ENCODE peak calls at places on chromosomes 12 and 14, in six cellular contexts. One of them, this sample, is unnamed.

GRCh38 chr12:91846466-91847055 is 299.1 kb downstream of the BTG1 start:
- DNase-seq in ELR: no peak
- DNase-seq in DMS 273 treated with DMSO at 0.1 percent for 48 hours: no peak
- DNase-seq in iPS-NIHi11: no peak
- DNase-seq in stimulated activated CD8-positive, alpha-beta memory T cell treated with anti-CD3 and anti-CD28 coated beads, Interleukin-12 subunit alpha, Interleukin-12 subunit beta, amount 100 ng/mL, for 1 hour: no peak
- DNase-seq in tibial artery: no peak
- DNase-seq in this sample: no peak

GRCh38 chr12:67358686-67359374 is 89.7 kb downstream of the CAND1 start:
- DNase-seq in ELR: peak
- DNase-seq in DMS 273 treated with DMSO at 0.1 percent for 48 hours: no peak
- DNase-seq in iPS-NIHi11: no peak
- DNase-seq in stimulated activated CD8-positive, alpha-beta memory T cell treated with anti-CD3 and anti-CD28 coated beads, Interleukin-12 subunit alpha, Interleukin-12 subunit beta, amount 100 ng/mL, for 1 hour: no peak
- DNase-seq in tibial artery: no peak
- DNase-seq in this sample: peak

GRCh38 chr12:119440961-119441360 is 106.4 kb downstream of the CCDC60 start:
- DNase-seq in ELR: no peak
- DNase-seq in DMS 273 treated with DMSO at 0.1 percent for 48 hours: no peak
- DNase-seq in iPS-NIHi11: no peak
- DNase-seq in stimulated activated CD8-positive, alpha-beta memory T cell treated with anti-CD3 and anti-CD28 coated beads, Interleukin-12 subunit alpha, Interleukin-12 subunit beta, amount 100 ng/mL, for 1 hour: no peak
- DNase-seq in tibial artery: no peak
- DNase-seq in this sample: no peak

GRCh38 chr12:58387199-58387598 is 445.8 kb downstream of the ATP23 start:
- DNase-seq in ELR: peak
- DNase-seq in DMS 273 treated with DMSO at 0.1 percent for 48 hours: no peak
- DNase-seq in iPS-NIHi11: no peak
- DNase-seq in stimulated activated CD8-positive, alpha-beta memory T cell treated with anti-CD3 and anti-CD28 coated beads, Interleukin-12 subunit alpha, Interleukin-12 subunit beta, amount 100 ng/mL, for 1 hour: no peak
- DNase-seq in tibial artery: no peak
- DNase-seq in this sample: no peak

GRCh38 chr12:1720494-1720893 is 29.6 kb downstream of the ADIPOR2 start:
- DNase-seq in ELR: no peak
- DNase-seq in DMS 273 treated with DMSO at 0.1 percent for 48 hours: no peak
- DNase-seq in iPS-NIHi11: no peak
- DNase-seq in stimulated activated CD8-positive, alpha-beta memory T cell treated with anti-CD3 and anti-CD28 coated beads, Interleukin-12 subunit alpha, Interleukin-12 subunit beta, amount 100 ng/mL, for 1 hour: no peak
- DNase-seq in tibial artery: no peak
- DNase-seq in this sample: no peak

GRCh38 chr12:115871714-115872113 is 405.8 kb downstream of the MED13L start:
- DNase-seq in ELR: peak
- DNase-seq in DMS 273 treated with DMSO at 0.1 percent for 48 hours: peak
- DNase-seq in iPS-NIHi11: peak
- DNase-seq in stimulated activated CD8-positive, alpha-beta memory T cell treated with anti-CD3 and anti-CD28 coated beads, Interleukin-12 subunit alpha, Interleukin-12 subunit beta, amount 100 ng/mL, for 1 hour: no peak
- DNase-seq in tibial artery: no peak
- DNase-seq in this sample: peak

GRCh38 chr14:73757876-73758391 is 43.8 kb upstream of the PNMA1 start:
- DNase-seq in ELR: no peak
- DNase-seq in DMS 273 treated with DMSO at 0.1 percent for 48 hours: no peak
- DNase-seq in iPS-NIHi11: no peak
- DNase-seq in stimulated activated CD8-positive, alpha-beta memory T cell treated with anti-CD3 and anti-CD28 coated beads, Interleukin-12 subunit alpha, Interleukin-12 subunit beta, amount 100 ng/mL, for 1 hour: no peak
- DNase-seq in tibial artery: no peak
- DNase-seq in this sample: no peak

GRCh38 chr12:116002890-116003536 is 274.5 kb downstream of the MED13L start:
- DNase-seq in ELR: no peak
- DNase-seq in DMS 273 treated with DMSO at 0.1 percent for 48 hours: no peak
- DNase-seq in iPS-NIHi11: no peak
- DNase-seq in stimulated activated CD8-positive, alpha-beta memory T cell treated with anti-CD3 and anti-CD28 coated beads, Interleukin-12 subunit alpha, Interleukin-12 subunit beta, amount 100 ng/mL, for 1 hour: no peak
- DNase-seq in tibial artery: peak
- DNase-seq in this sample: no peak

GRCh38 chr14:63510538-63510937 is 32.6 kb downstream of the PPP2R5E start:
- DNase-seq in ELR: no peak
- DNase-seq in DMS 273 treated with DMSO at 0.1 percent for 48 hours: no peak
- DNase-seq in iPS-NIHi11: no peak
- DNase-seq in stimulated activated CD8-positive, alpha-beta memory T cell treated with anti-CD3 and anti-CD28 coated beads, Interleukin-12 subunit alpha, Interleukin-12 subunit beta, amount 100 ng/mL, for 1 hour: no peak
- DNase-seq in tibial artery: no peak
- DNase-seq in this sample: peak

GRCh38 chr12:6370994-6371754 is 4.2 kb downstream of the SCNN1A start:
- DNase-seq in ELR: peak
- DNase-seq in DMS 273 treated with DMSO at 0.1 percent for 48 hours: no peak
- DNase-seq in iPS-NIHi11: peak
- DNase-seq in stimulated activated CD8-positive, alpha-beta memory T cell treated with anti-CD3 and anti-CD28 coated beads, Interleukin-12 subunit alpha, Interleukin-12 subunit beta, amount 100 ng/mL, for 1 hour: no peak
- DNase-seq in tibial artery: no peak
- DNase-seq in this sample: no peak

GRCh38 chr12:93785262-93786010 is 108.3 kb downstream of the CRADD start:
- DNase-seq in ELR: peak
- DNase-seq in DMS 273 treated with DMSO at 0.1 percent for 48 hours: no peak
- DNase-seq in iPS-NIHi11: peak
- DNase-seq in stimulated activated CD8-positive, alpha-beta memory T cell treated with anti-CD3 and anti-CD28 coated beads, Interleukin-12 subunit alpha, Interleukin-12 subunit beta, amount 100 ng/mL, for 1 hour: no peak
- DNase-seq in tibial artery: peak
- DNase-seq in this sample: peak

GRCh38 chr12:113786107-113786506 is 180.0 kb downstream of the RBM19 start:
- DNase-seq in ELR: no peak
- DNase-seq in DMS 273 treated with DMSO at 0.1 percent for 48 hours: no peak
- DNase-seq in iPS-NIHi11: no peak
- DNase-seq in stimulated activated CD8-positive, alpha-beta memory T cell treated with anti-CD3 and anti-CD28 coated beads, Interleukin-12 subunit alpha, Interleukin-12 subunit beta, amount 100 ng/mL, for 1 hour: no peak
- DNase-seq in tibial artery: no peak
- DNase-seq in this sample: no peak

GRCh38 chr14:44700694-44701093 is 193.6 kb upstream of the FSCB start:
- DNase-seq in ELR: no peak
- DNase-seq in DMS 273 treated with DMSO at 0.1 percent for 48 hours: no peak
- DNase-seq in iPS-NIHi11: no peak
- DNase-seq in stimulated activated CD8-positive, alpha-beta memory T cell treated with anti-CD3 and anti-CD28 coated beads, Interleukin-12 subunit alpha, Interleukin-12 subunit beta, amount 100 ng/mL, for 1 hour: no peak
- DNase-seq in tibial artery: no peak
- DNase-seq in this sample: no peak

GRCh38 chr12:38775457-38775856 is 129.9 kb downstream of the CPNE8 start:
- DNase-seq in ELR: no peak
- DNase-seq in DMS 273 treated with DMSO at 0.1 percent for 48 hours: no peak
- DNase-seq in iPS-NIHi11: no peak
- DNase-seq in stimulated activated CD8-positive, alpha-beta memory T cell treated with anti-CD3 and anti-CD28 coated beads, Interleukin-12 subunit alpha, Interleukin-12 subunit beta, amount 100 ng/mL, for 1 hour: no peak
- DNase-seq in tibial artery: no peak
- DNase-seq in this sample: no peak

GRCh38 chr12:53220857-53221202 is 11.2 kb downstream of the RARG start:
- DNase-seq in ELR: peak
- DNase-seq in DMS 273 treated with DMSO at 0.1 percent for 48 hours: peak
- DNase-seq in iPS-NIHi11: peak
- DNase-seq in stimulated activated CD8-positive, alpha-beta memory T cell treated with anti-CD3 and anti-CD28 coated beads, Interleukin-12 subunit alpha, Interleukin-12 subunit beta, amount 100 ng/mL, for 1 hour: peak
- DNase-seq in tibial artery: peak
- DNase-seq in this sample: peak

GRCh38 chr14:71166434-71166833 is 259.2 kb downstream of the PCNX1 start:
- DNase-seq in ELR: peak
- DNase-seq in DMS 273 treated with DMSO at 0.1 percent for 48 hours: peak
- DNase-seq in iPS-NIHi11: peak
- DNase-seq in stimulated activated CD8-positive, alpha-beta memory T cell treated with anti-CD3 and anti-CD28 coated beads, Interleukin-12 subunit alpha, Interleukin-12 subunit beta, amount 100 ng/mL, for 1 hour: no peak
- DNase-seq in tibial artery: no peak
- DNase-seq in this sample: peak

GRCh38 chr14:54322241-54322640 is 74.6 kb upstream of the CDKN3 start:
- DNase-seq in ELR: no peak
- DNase-seq in DMS 273 treated with DMSO at 0.1 percent for 48 hours: no peak
- DNase-seq in iPS-NIHi11: no peak
- DNase-seq in stimulated activated CD8-positive, alpha-beta memory T cell treated with anti-CD3 and anti-CD28 coated beads, Interleukin-12 subunit alpha, Interleukin-12 subunit beta, amount 100 ng/mL, for 1 hour: no peak
- DNase-seq in tibial artery: no peak
- DNase-seq in this sample: no peak

GRCh38 chr12:47098099-47098498 is 18.3 kb upstream of the AMIGO2 start:
- DNase-seq in ELR: no peak
- DNase-seq in DMS 273 treated with DMSO at 0.1 percent for 48 hours: no peak
- DNase-seq in iPS-NIHi11: no peak
- DNase-seq in stimulated activated CD8-positive, alpha-beta memory T cell treated with anti-CD3 and anti-CD28 coated beads, Interleukin-12 subunit alpha, Interleukin-12 subunit beta, amount 100 ng/mL, for 1 hour: no peak
- DNase-seq in tibial artery: no peak
- DNase-seq in this sample: no peak

GRCh38 chr14:102316048-102316745 is 3.3 kb upstream of the ZNF839 start:
- DNase-seq in ELR: peak
- DNase-seq in DMS 273 treated with DMSO at 0.1 percent for 48 hours: peak
- DNase-seq in iPS-NIHi11: no peak
- DNase-seq in stimulated activated CD8-positive, alpha-beta memory T cell treated with anti-CD3 and anti-CD28 coated beads, Interleukin-12 subunit alpha, Interleukin-12 subunit beta, amount 100 ng/mL, for 1 hour: no peak
- DNase-seq in tibial artery: peak
- DNase-seq in this sample: peak